ENCODE peak calls at places on chromosomes 4 and X, in seven cellular contexts. One of them, this sample, is unnamed.

GRCh38 chr4:88097781-88098180 is 60.7 kb downstream of the ABCG2 start:
- DNase-seq in activated CD4-positive, alpha-beta T cell treated with anti-CD3 and anti-CD28 coated beads for 48 hours: no peak
- DNase-seq in pancreas: no peak
- DNase-seq in stimulated activated CD4-positive, alpha-beta T cell treated with anti-CD3 and anti-CD28 coated beads, Interleukin-1b, Interleukin-23, amount 100 ng/mL, for 24 hours: no peak
- DNase-seq in HFF-Myc: no peak
- DNase-seq in hepatocyte: no peak
- DNase-seq in AG09309: no peak
- DNase-seq in this sample: no peak

GRCh38 chr4:125428832-125429231 is 114.1 kb downstream of the FAT4 start:
- DNase-seq in HFF-Myc: no peak
- DNase-seq in activated CD4-positive, alpha-beta T cell treated with anti-CD3 and anti-CD28 coated beads for 48 hours: no peak
- DNase-seq in hepatocyte: no peak
- DNase-seq in AG09309: no peak
- DNase-seq in pancreas: no peak
- DNase-seq in stimulated activated CD4-positive, alpha-beta T cell treated with anti-CD3 and anti-CD28 coated beads, Interleukin-1b, Interleukin-23, amount 100 ng/mL, for 24 hours: no peak
- DNase-seq in this sample: no peak

GRCh38 chrX:48835524-48836329 is at the start of gene PCSK1N:
- DNase-seq in HFF-Myc: no peak
- DNase-seq in hepatocyte: peak
- DNase-seq in AG09309: no peak
- DNase-seq in activated CD4-positive, alpha-beta T cell treated with anti-CD3 and anti-CD28 coated beads for 48 hours: no peak
- DNase-seq in stimulated activated CD4-positive, alpha-beta T cell treated with anti-CD3 and anti-CD28 coated beads, Interleukin-1b, Interleukin-23, amount 100 ng/mL, for 24 hours: no peak
- DNase-seq in pancreas: no peak
- DNase-seq in this sample: peak

GRCh38 chrX:40068048-40068447 is 29.7 kb downstream of the BCOR start:
- DNase-seq in hepatocyte: no peak
- DNase-seq in HFF-Myc: peak
- DNase-seq in pancreas: no peak
- DNase-seq in AG09309: no peak
- DNase-seq in stimulated activated CD4-positive, alpha-beta T cell treated with anti-CD3 and anti-CD28 coated beads, Interleukin-1b, Interleukin-23, amount 100 ng/mL, for 24 hours: no peak
- DNase-seq in activated CD4-positive, alpha-beta T cell treated with anti-CD3 and anti-CD28 coated beads for 48 hours: no peak
- DNase-seq in this sample: no peak

GRCh38 chrX:154800508-154801207 is 4.6 kb downstream of the MPP1 start:
- DNase-seq in AG09309: no peak
- DNase-seq in pancreas: no peak
- DNase-seq in HFF-Myc: no peak
- DNase-seq in hepatocyte: no peak
- DNase-seq in activated CD4-positive, alpha-beta T cell treated with anti-CD3 and anti-CD28 coated beads for 48 hours: no peak
- DNase-seq in stimulated activated CD4-positive, alpha-beta T cell treated with anti-CD3 and anti-CD28 coated beads, Interleukin-1b, Interleukin-23, amount 100 ng/mL, for 24 hours: no peak
- DNase-seq in this sample: peak

GRCh38 chrX:151722241-151722846 is 6.5 kb downstream of the FATE1 start:
- DNase-seq in activated CD4-positive, alpha-beta T cell treated with anti-CD3 and anti-CD28 coated beads for 48 hours: no peak
- DNase-seq in stimulated activated CD4-positive, alpha-beta T cell treated with anti-CD3 and anti-CD28 coated beads, Interleukin-1b, Interleukin-23, amount 100 ng/mL, for 24 hours: no peak
- DNase-seq in HFF-Myc: no peak
- DNase-seq in AG09309: no peak
- DNase-seq in pancreas: peak
- DNase-seq in hepatocyte: peak
- DNase-seq in this sample: peak

GRCh38 chr4:124253080-124253479 is 459.5 kb downstream of the ANKRD50 start:
- DNase-seq in stimulated activated CD4-positive, alpha-beta T cell treated with anti-CD3 and anti-CD28 coated beads, Interleukin-1b, Interleukin-23, amount 100 ng/mL, for 24 hours: no peak
- DNase-seq in HFF-Myc: no peak
- DNase-seq in activated CD4-positive, alpha-beta T cell treated with anti-CD3 and anti-CD28 coated beads for 48 hours: no peak
- DNase-seq in AG09309: no peak
- DNase-seq in pancreas: no peak
- DNase-seq in hepatocyte: no peak
- DNase-seq in this sample: no peak

GRCh38 chr4:176001171-176002006 is 64.3 kb upstream of the WDR17 start:
- DNase-seq in AG09309: no peak
- DNase-seq in pancreas: peak
- DNase-seq in hepatocyte: peak
- DNase-seq in activated CD4-positive, alpha-beta T cell treated with anti-CD3 and anti-CD28 coated beads for 48 hours: no peak
- DNase-seq in stimulated activated CD4-positive, alpha-beta T cell treated with anti-CD3 and anti-CD28 coated beads, Interleukin-1b, Interleukin-23, amount 100 ng/mL, for 24 hours: no peak
- DNase-seq in HFF-Myc: no peak
- DNase-seq in this sample: no peak

GRCh38 chr4:25670991-25671390 is 15.3 kb downstream of the SLC34A2 start:
- DNase-seq in HFF-Myc: no peak
- DNase-seq in pancreas: no peak
- DNase-seq in activated CD4-positive, alpha-beta T cell treated with anti-CD3 and anti-CD28 coated beads for 48 hours: no peak
- DNase-seq in stimulated activated CD4-positive, alpha-beta T cell treated with anti-CD3 and anti-CD28 coated beads, Interleukin-1b, Interleukin-23, amount 100 ng/mL, for 24 hours: no peak
- DNase-seq in hepatocyte: no peak
- DNase-seq in AG09309: no peak
- DNase-seq in this sample: no peak

GRCh38 chr4:10123227-10124101 is 6.9 kb upstream of the WDR1 start:
- DNase-seq in hepatocyte: peak
- DNase-seq in pancreas: no peak
- DNase-seq in AG09309: no peak
- DNase-seq in HFF-Myc: no peak
- DNase-seq in activated CD4-positive, alpha-beta T cell treated with anti-CD3 and anti-CD28 coated beads for 48 hours: peak
- DNase-seq in stimulated activated CD4-positive, alpha-beta T cell treated with anti-CD3 and anti-CD28 coated beads, Interleukin-1b, Interleukin-23, amount 100 ng/mL, for 24 hours: no peak
- DNase-seq in this sample: peak

GRCh38 chr4:68717999-68718398 is 47.5 kb upstream of the UGT2B15 start:
- DNase-seq in stimulated activated CD4-positive, alpha-beta T cell treated with anti-CD3 and anti-CD28 coated beads, Interleukin-1b, Interleukin-23, amount 100 ng/mL, for 24 hours: no peak
- DNase-seq in AG09309: no peak
- DNase-seq in pancreas: no peak
- DNase-seq in HFF-Myc: no peak
- DNase-seq in activated CD4-positive, alpha-beta T cell treated with anti-CD3 and anti-CD28 coated beads for 48 hours: no peak
- DNase-seq in hepatocyte: no peak
- DNase-seq in this sample: no peak

GRCh38 chr4:128006592-128006991 is 41.4 kb downstream of the ABHD18 start:
- DNase-seq in hepatocyte: no peak
- DNase-seq in HFF-Myc: no peak
- DNase-seq in activated CD4-positive, alpha-beta T cell treated with anti-CD3 and anti-CD28 coated beads for 48 hours: no peak
- DNase-seq in pancreas: no peak
- DNase-seq in stimulated activated CD4-positive, alpha-beta T cell treated with anti-CD3 and anti-CD28 coated beads, Interleukin-1b, Interleukin-23, amount 100 ng/mL, for 24 hours: no peak
- DNase-seq in AG09309: no peak
- DNase-seq in this sample: no peak

GRCh38 chr4:162931257-162931648 is 235.4 kb downstream of the NAF1 start:
- DNase-seq in activated CD4-positive, alpha-beta T cell treated with anti-CD3 and anti-CD28 coated beads for 48 hours: no peak
- DNase-seq in hepatocyte: no peak
- DNase-seq in pancreas: no peak
- DNase-seq in stimulated activated CD4-positive, alpha-beta T cell treated with anti-CD3 and anti-CD28 coated beads, Interleukin-1b, Interleukin-23, amount 100 ng/mL, for 24 hours: no peak
- DNase-seq in AG09309: no peak
- DNase-seq in HFF-Myc: no peak
- DNase-seq in this sample: no peak

GRCh38 chr4:2829933-2830451 is 13.7 kb upstream of the ADD1 start:
- DNase-seq in stimulated activated CD4-positive, alpha-beta T cell treated with anti-CD3 and anti-CD28 coated beads, Interleukin-1b, Interleukin-23, amount 100 ng/mL, for 24 hours: no peak
- DNase-seq in HFF-Myc: no peak
- DNase-seq in AG09309: no peak
- DNase-seq in activated CD4-positive, alpha-beta T cell treated with anti-CD3 and anti-CD28 coated beads for 48 hours: no peak
- DNase-seq in hepatocyte: no peak
- DNase-seq in pancreas: no peak
- DNase-seq in this sample: no peak

GRCh38 chr4:108029321-108029720 is 39.6 kb downstream of the HADH start:
- DNase-seq in HFF-Myc: no peak
- DNase-seq in hepatocyte: no peak
- DNase-seq in activated CD4-positive, alpha-beta T cell treated with anti-CD3 and anti-CD28 coated beads for 48 hours: peak
- DNase-seq in pancreas: no peak
- DNase-seq in AG09309: no peak
- DNase-seq in stimulated activated CD4-positive, alpha-beta T cell treated with anti-CD3 and anti-CD28 coated beads, Interleukin-1b, Interleukin-23, amount 100 ng/mL, for 24 hours: no peak
- DNase-seq in this sample: no peak

GRCh38 chrX:139538907-139539593 is 8.5 kb downstream of the F9 start:
- DNase-seq in HFF-Myc: no peak
- DNase-seq in stimulated activated CD4-positive, alpha-beta T cell treated with anti-CD3 and anti-CD28 coated beads, Interleukin-1b, Interleukin-23, amount 100 ng/mL, for 24 hours: no peak
- DNase-seq in AG09309: no peak
- DNase-seq in pancreas: no peak
- DNase-seq in hepatocyte: no peak
- DNase-seq in activated CD4-positive, alpha-beta T cell treated with anti-CD3 and anti-CD28 coated beads for 48 hours: no peak
- DNase-seq in this sample: no peak

GRCh38 chrX:36573720-36574119 is 434.4 kb upstream of the FAM47C start:
- DNase-seq in activated CD4-positive, alpha-beta T cell treated with anti-CD3 and anti-CD28 coated beads for 48 hours: no peak
- DNase-seq in stimulated activated CD4-positive, alpha-beta T cell treated with anti-CD3 and anti-CD28 coated beads, Interleukin-1b, Interleukin-23, amount 100 ng/mL, for 24 hours: no peak
- DNase-seq in HFF-Myc: no peak
- DNase-seq in pancreas: no peak
- DNase-seq in AG09309: no peak
- DNase-seq in hepatocyte: no peak
- DNase-seq in this sample: no peak

GRCh38 chrX:2512501-2512900 is 11.7 kb upstream of the DHRSX start:
- DNase-seq in activated CD4-positive, alpha-beta T cell treated with anti-CD3 and anti-CD28 coated beads for 48 hours: no peak
- DNase-seq in stimulated activated CD4-positive, alpha-beta T cell treated with anti-CD3 and anti-CD28 coated beads, Interleukin-1b, Interleukin-23, amount 100 ng/mL, for 24 hours: no peak
- DNase-seq in HFF-Myc: no peak
- DNase-seq in pancreas: no peak
- DNase-seq in AG09309: no peak
- DNase-seq in hepatocyte: no peak
- DNase-seq in this sample: no peak

GRCh38 chrX:44343412-44343942 is at the start of gene EFHC2:
- DNase-seq in pancreas: peak
- DNase-seq in HFF-Myc: no peak
- DNase-seq in AG09309: no peak
- DNase-seq in stimulated activated CD4-positive, alpha-beta T cell treated with anti-CD3 and anti-CD28 coated beads, Interleukin-1b, Interleukin-23, amount 100 ng/mL, for 24 hours: no peak
- DNase-seq in hepatocyte: peak
- DNase-seq in activated CD4-positive, alpha-beta T cell treated with anti-CD3 and anti-CD28 coated beads for 48 hours: peak
- DNase-seq in this sample: no peak

GRCh38 chr4:65789850-65790249 is 119.6 kb upstream of the EPHA5 start:
- DNase-seq in stimulated activated CD4-positive, alpha-beta T cell treated with anti-CD3 and anti-CD28 coated beads, Interleukin-1b, Interleukin-23, amount 100 ng/mL, for 24 hours: no peak
- DNase-seq in AG09309: no peak
- DNase-seq in pancreas: no peak
- DNase-seq in HFF-Myc: no peak
- DNase-seq in activated CD4-positive, alpha-beta T cell treated with anti-CD3 and anti-CD28 coated beads for 48 hours: no peak
- DNase-seq in hepatocyte: no peak
- DNase-seq in this sample: no peak

This sample was measured in HepG2.